ENCODE peak calls at places on chromosomes 12 and 14, in five cellular contexts. Y is NCI-H187, Q is RWPE1, J is left ventricle myocardium inferior, P is aorta. N is an unnamed sample.

GRCh38 chr14:72743626-72744025 is 150.3 kb downstream of the DPF3 start:
- DNase-seq in J (no peak), Y (no peak), Q (no peak), P (no peak), N (no peak)

GRCh38 chr12:128803788-128804187 is 20.0 kb downstream of the SLC15A4 start:
- DNase-seq in J (no peak), Q (no peak), Y (no peak), P (no peak), N (no peak)

GRCh38 chr12:19402743-19403400 is 36.4 kb upstream of the AEBP2 start:
- DNase-seq in Y (no peak), P (peak), Q (no peak), J (peak), N (no peak)

GRCh38 chr12:7934560-7935463 is 1.2 kb downstream of the SLC2A3 start:
- DNase-seq in Y (no peak), Q (no peak), J (no peak), P (no peak), N (no peak)

GRCh38 chr12:119480551-119480950 is 113.0 kb upstream of the TMEM233 start:
- DNase-seq in Q (no peak), J (no peak), Y (no peak), P (no peak), N (no peak)

GRCh38 chr14:103232338-103232808 is 101.7 kb upstream of the EIF5 start:
- DNase-seq in P (no peak), J (no peak), Y (no peak), Q (no peak), N (no peak)

GRCh38 chr12:59004466-59004865 is 84.2 kb upstream of the LRIG3 start:
- DNase-seq in J (no peak), P (no peak), Q (no peak), Y (no peak), N (no peak)

GRCh38 chr14:64421166-64421565 is 33.0 kb downstream of the MTHFD1 start:
- DNase-seq in P (no peak), Y (no peak), Q (peak), J (no peak), N (peak)

GRCh38 chr12:3275171-3276041 is 198.2 kb downstream of the TSPAN9 start:
- DNase-seq in Q (peak), J (peak), P (peak), Y (peak), N (no peak)

GRCh38 chr14:94412671-94413638 is 24.6 kb upstream of the SERPINA1 start:
- DNase-seq in J (no peak), Q (no peak), P (no peak), Y (no peak), N (no peak)

GRCh38 chr12:45235087-45236025 is 19.5 kb downstream of the ANO6 start:
- DNase-seq in Q (peak), P (no peak), J (no peak), Y (no peak), N (peak)

GRCh38 chr14:80278293-80279037 is 67.2 kb upstream of the DIO2 start:
- DNase-seq in Q (no peak), P (peak), J (peak), Y (no peak), N (no peak)

GRCh38 chr12:131830335-131831020 is 2.3 kb downstream of the MMP17 start:
- DNase-seq in J (peak), P (peak), Y (peak), Q (peak), N (peak)

GRCh38 chr14:68807987-68808386 is 15.1 kb upstream of the ZFP36L1 start:
- DNase-seq in Y (no peak), Q (no peak), J (no peak), P (no peak), N (no peak)

GRCh38 chr12:32501835-32502333 is 102.5 kb downstream of the FGD4 start:
- DNase-seq in Q (peak), P (no peak), Y (peak), J (no peak), N (no peak)

GRCh38 chr12:12521044-12521485 is 41.6 kb downstream of the DUSP16 start:
- DNase-seq in Q (no peak), P (no peak), J (no peak), Y (peak), N (no peak)

GRCh38 chr12:18224745-18225144 is 36.6 kb upstream of the PIK3C2G start:
- DNase-seq in Y (peak), Q (peak), J (no peak), P (no peak), N (no peak)

GRCh38 chr12:71870409-71870808 is 30.9 kb downstream of the TBC1D15 start:
- DNase-seq in J (no peak), P (no peak), Y (no peak), Q (no peak), N (no peak)

GRCh38 chr12:1171657-1172056 is 180.6 kb downstream of the ERC1 start:
- DNase-seq in J (no peak), Y (peak), Q (peak), P (no peak), N (no peak)

GRCh38 chr14:88168498-88169165 is 154.4 kb downstream of the KCNK10 start:
- DNase-seq in P (no peak), Y (peak), Q (no peak), J (no peak), N (no peak)

GRCh38 chr12:39448038-39448437 is 5.1 kb upstream of the KIF21A start:
- DNase-seq in Q (no peak), J (no peak), P (no peak), Y (no peak), N (no peak)

GRCh38 chr12:96157427-96157826 is 36.7 kb upstream of the ELK3 start:
- DNase-seq in Y (no peak), Q (no peak), J (no peak), P (no peak), N (no peak)

GRCh38 chr14:76937181-76938091 is 91.1 kb downstream of the IRF2BPL start:
- DNase-seq in Y (peak), P (peak), Q (peak), J (peak), N (no peak)